ENCODE peak calls at places on chromosomes 6 and 20, in five cellular contexts. P is activated CD4-positive, alpha-beta memory T cell treated with anti-CD3 and anti-CD28 coated beads, Interleukin-2, amount 10 ng/mL, durations not matched to agents 7 days and 5 days; X is fibroblast of the conjunctiva; G is activated T-helper 2 cell treated with anti-CD3 and anti-CD28 coated beads, Interferon-gamma antibody, Interleukin-2, Interleukin-4, amounts not matched to agents 10 μg/mL and 5 μg/mL and 100 μg/mL, durations not matched to agents 14 hours and 24 hours and 36 hours; M is pancreas. U is an unnamed sample.
A peak's percentile ranks its signal among the peaks of the same experiment; 100 is the strongest.

GRCh38 chr20:9389321-9389720 is 125.1 kb upstream of the LAMP5 start:
- DNase-seq in G (no peak), M (peak; percentile 21), X (no peak), P (no peak), U (no peak)

GRCh38 chr20:924639-925038 is 8.5 kb upstream of the ANGPT4 start:
- DNase-seq in P (no peak), M (no peak), X (no peak), G (no peak), U (no peak)

GRCh38 chr20:24289737-24290481 is 179.5 kb upstream of the SYNDIG1 start:
- DNase-seq in G (peak; percentile 35), P (peak; percentile 50), X (no peak), M (no peak), U (no peak)

GRCh38 chr6:37799263-37799644 is 20.3 kb upstream of the ZFAND3 start:
- DNase-seq in X (no peak), G (no peak), P (no peak), M (no peak), U (no peak)

GRCh38 chr6:70957284-70957617 is 391 bp upstream of the B3GAT2 start:
- DNase-seq in G (no peak), X (no peak), M (no peak), P (no peak), U (no peak)

GRCh38 chr6:80425089-80425823 is 318.8 kb downstream of the BCKDHB start:
- DNase-seq in P (no peak), G (no peak), M (no peak), X (peak; percentile 80), U (peak; percentile 77)

GRCh38 chr6:147903321-147903720 is 394.8 kb downstream of the SAMD5 start:
- DNase-seq in X (no peak), P (no peak), M (no peak), G (no peak), U (no peak)

GRCh38 chr6:32973934-32974333 is 5.5 kb downstream of the BRD2 start:
- DNase-seq in G (no peak), P (peak; percentile 50), X (peak; percentile 41), M (no peak), U (peak; percentile 33)

GRCh38 chr6:73579851-73580246 is 59.0 kb upstream of the EEF1A1 start:
- DNase-seq in X (peak; percentile 95), G (no peak), P (no peak), M (peak; percentile 28), U (peak; percentile 71)

GRCh38 chr20:41086402-41087324 is 50.7 kb upstream of the PLCG1 start:
- DNase-seq in X (no peak), M (no peak), G (no peak), P (no peak), U (no peak)

GRCh38 chr6:121597654-121598053 is 162.2 kb downstream of the GJA1 start:
- DNase-seq in P (no peak), G (no peak), X (no peak), M (no peak), U (peak; percentile 16)

GRCh38 chr6:157535354-157536217 is 154.6 kb downstream of the ZDHHC14 start:
- DNase-seq in M (no peak), G (peak; percentile 22), P (peak; percentile 36), X (peak; percentile 22), U (peak; percentile 78)

GRCh38 chr6:5713519-5713918 is 293.2 kb downstream of the NRN1 start:
- DNase-seq in P (no peak), M (no peak), G (no peak), X (no peak), U (no peak)

GRCh38 chr20:38473353-38473795 is 731 bp downstream of the RALGAPB start:
- DNase-seq in X (no peak), G (no peak), P (no peak), M (no peak), U (peak; percentile 17)

GRCh38 chr6:39344821-39345280 is 22.3 kb upstream of the KCNK16 start:
- DNase-seq in P (no peak), M (no peak), G (no peak), X (no peak), U (peak; percentile 2)

GRCh38 chr6:146028250-146028789 is 542 bp upstream of the GRM1 start:
- DNase-seq in G (peak; percentile 16), M (peak; percentile 63), P (peak; percentile 46), X (peak; percentile 17), U (peak; percentile 21)

GRCh38 chr6:107554326-107554725 is 64.4 kb downstream of the SOBP start:
- DNase-seq in X (no peak), G (no peak), M (no peak), P (no peak), U (no peak)

GRCh38 chr6:44740566-44741120 is 353.1 kb downstream of the CDC5L start:
- DNase-seq in M (no peak), G (no peak), X (no peak), P (no peak), U (no peak)

GRCh38 chr20:10113746-10114145 is 79.0 kb downstream of the ANKEF1 start:
- DNase-seq in G (no peak), P (no peak), X (no peak), M (no peak), U (no peak)

GRCh38 chr6:144346719-144347446 is 61.7 kb downstream of the UTRN start:
- DNase-seq in P (no peak), M (no peak), G (no peak), X (no peak), U (peak; percentile 82)

GRCh38 chr6:151036869-151037680 is 171.6 kb downstream of the MTHFD1L start:
- DNase-seq in M (no peak), P (peak; percentile 24), X (no peak), G (no peak), U (peak; percentile 68)

GRCh38 chr20:36465109-36466080 is 75.9 kb upstream of the MYL9 start:
- DNase-seq in X (peak; percentile 64), P (peak; percentile 63), G (no peak), M (no peak), U (peak; percentile 98)

GRCh38 chr6:11298651-11299420 is 66.4 kb upstream of the NEDD9 start:
- DNase-seq in G (no peak), P (no peak), X (no peak), M (peak; percentile 62), U (no peak)

GRCh38 chr6:118218156-118218555 is 311.1 kb downstream of the SLC35F1 start:
- DNase-seq in M (no peak), P (no peak), G (no peak), X (no peak), U (no peak)

GRCh38 chr6:52718535-52718934 is 44.7 kb downstream of the GSTA2 start:
- DNase-seq in M (no peak), G (no peak), P (no peak), X (no peak), U (no peak)

U was measured in A172.